ENCODE peak calls at places on chromosome 5, in six cellular contexts. One of them, this sample, is unnamed.
A peak's percentile ranks its signal among the peaks of the same experiment; 100 is the strongest.

GRCh38 chr5:163506726-163507125 is 1.3 kb downstream of the MAT2B start:
- DNase-seq in uterus: no peak
- DNase-seq in PC-3: peak; percentile 39
- DNase-seq in skeletal muscle cell: no peak
- DNase-seq in left lung: no peak
- DNase-seq in AG10803: peak; percentile 50
- DNase-seq in this sample: no peak

GRCh38 chr5:36417668-36418067 is 116.0 kb upstream of the RANBP3L start:
- DNase-seq in uterus: no peak
- DNase-seq in PC-3: peak; percentile 43
- DNase-seq in skeletal muscle cell: no peak
- DNase-seq in left lung: no peak
- DNase-seq in AG10803: no peak
- DNase-seq in this sample: no peak

GRCh38 chr5:170623576-170624181 is 119.9 kb downstream of the KCNIP1 start:
- DNase-seq in uterus: no peak
- DNase-seq in PC-3: peak; percentile 64
- DNase-seq in skeletal muscle cell: peak; percentile 31
- DNase-seq in left lung: no peak
- DNase-seq in AG10803: peak; percentile 61
- DNase-seq in this sample: peak; percentile 5

GRCh38 chr5:103582364-103582763 is 19.8 kb upstream of the NUDT12 start:
- DNase-seq in uterus: no peak
- DNase-seq in PC-3: peak; percentile 73
- DNase-seq in skeletal muscle cell: no peak
- DNase-seq in left lung: no peak
- DNase-seq in AG10803: peak; percentile 43
- DNase-seq in this sample: no peak

GRCh38 chr5:117161718-117162386 is 587.2 kb upstream of the SEMA6A start:
- DNase-seq in uterus: no peak
- DNase-seq in PC-3: no peak
- DNase-seq in skeletal muscle cell: peak; percentile 11
- DNase-seq in left lung: no peak
- DNase-seq in AG10803: no peak
- DNase-seq in this sample: no peak

GRCh38 chr5:169873642-169874041 is 106.7 kb downstream of the INSYN2B start:
- DNase-seq in uterus: peak; percentile 55
- DNase-seq in PC-3: no peak
- DNase-seq in skeletal muscle cell: peak; percentile 77
- DNase-seq in left lung: no peak
- DNase-seq in AG10803: peak; percentile 79
- DNase-seq in this sample: no peak

GRCh38 chr5:133730346-133730745 is 118.0 kb upstream of the FSTL4 start:
- DNase-seq in uterus: no peak
- DNase-seq in PC-3: no peak
- DNase-seq in skeletal muscle cell: no peak
- DNase-seq in left lung: no peak
- DNase-seq in AG10803: no peak
- DNase-seq in this sample: no peak

GRCh38 chr5:138989720-138990119 is 114.6 kb upstream of the LRRTM2 start:
- DNase-seq in uterus: no peak
- DNase-seq in PC-3: peak; percentile 1
- DNase-seq in skeletal muscle cell: no peak
- DNase-seq in left lung: no peak
- DNase-seq in AG10803: peak; percentile 68
- DNase-seq in this sample: no peak

GRCh38 chr5:63398346-63398745 is 563.9 kb downstream of the HTR1A start:
- DNase-seq in uterus: no peak
- DNase-seq in PC-3: peak; percentile 60
- DNase-seq in skeletal muscle cell: no peak
- DNase-seq in left lung: no peak
- DNase-seq in AG10803: no peak
- DNase-seq in this sample: no peak

GRCh38 chr5:153883829-153884228 is 154.9 kb downstream of the FAM114A2 start:
- DNase-seq in uterus: no peak
- DNase-seq in PC-3: no peak
- DNase-seq in skeletal muscle cell: peak; percentile 73
- DNase-seq in left lung: no peak
- DNase-seq in AG10803: peak; percentile 53
- DNase-seq in this sample: peak; percentile 57

GRCh38 chr5:179408646-179409045 is 63.4 kb upstream of the ADAMTS2 start:
- DNase-seq in uterus: no peak
- DNase-seq in PC-3: no peak
- DNase-seq in skeletal muscle cell: no peak
- DNase-seq in left lung: no peak
- DNase-seq in AG10803: no peak
- DNase-seq in this sample: no peak

GRCh38 chr5:174376726-174377373 is 331.3 kb downstream of the NSG2 start:
- DNase-seq in uterus: no peak
- DNase-seq in PC-3: no peak
- DNase-seq in skeletal muscle cell: no peak
- DNase-seq in left lung: no peak
- DNase-seq in AG10803: no peak
- DNase-seq in this sample: no peak

GRCh38 chr5:150131461-150131860 is 24.2 kb downstream of the PDGFRB start:
- DNase-seq in uterus: no peak
- DNase-seq in PC-3: no peak
- DNase-seq in skeletal muscle cell: no peak
- DNase-seq in left lung: peak; percentile 2
- DNase-seq in AG10803: peak; percentile 57
- DNase-seq in this sample: no peak

GRCh38 chr5:170469414-170469813 is 34.4 kb upstream of the KCNIP1 start:
- DNase-seq in uterus: no peak
- DNase-seq in PC-3: no peak
- DNase-seq in skeletal muscle cell: no peak
- DNase-seq in left lung: no peak
- DNase-seq in AG10803: no peak
- DNase-seq in this sample: no peak

GRCh38 chr5:176389114-176389768 is 690 bp downstream of the HIGD2A start:
- DNase-seq in uterus: no peak
- DNase-seq in PC-3: peak; percentile 36
- DNase-seq in skeletal muscle cell: no peak
- DNase-seq in left lung: peak; percentile 97
- DNase-seq in AG10803: no peak
- DNase-seq in this sample: no peak

GRCh38 chr5:172123269-172123692 is 64.7 kb downstream of the STK10 start:
- DNase-seq in uterus: no peak
- DNase-seq in PC-3: peak; percentile 57
- DNase-seq in skeletal muscle cell: no peak
- DNase-seq in left lung: no peak
- DNase-seq in AG10803: peak; percentile 94
- DNase-seq in this sample: no peak

GRCh38 chr5:91266184-91266705 is 116.9 kb downstream of the ARRDC3 start:
- DNase-seq in uterus: no peak
- DNase-seq in PC-3: peak; percentile 61
- DNase-seq in skeletal muscle cell: no peak
- DNase-seq in left lung: no peak
- DNase-seq in AG10803: peak; percentile 47
- DNase-seq in this sample: no peak

GRCh38 chr5:163453705-163454104 is 6.2 kb downstream of the NUDCD2 start:
- DNase-seq in uterus: no peak
- DNase-seq in PC-3: no peak
- DNase-seq in skeletal muscle cell: no peak
- DNase-seq in left lung: no peak
- DNase-seq in AG10803: peak; percentile 51
- DNase-seq in this sample: no peak

GRCh38 chr5:138490648-138491283 is 25.5 kb downstream of the EGR1 start:
- DNase-seq in uterus: no peak
- DNase-seq in PC-3: no peak
- DNase-seq in skeletal muscle cell: no peak
- DNase-seq in left lung: no peak
- DNase-seq in AG10803: no peak
- DNase-seq in this sample: no peak

GRCh38 chr5:67960939-67961338 is 254.6 kb upstream of the PIK3R1 start:
- DNase-seq in uterus: no peak
- DNase-seq in PC-3: no peak
- DNase-seq in skeletal muscle cell: no peak
- DNase-seq in left lung: no peak
- DNase-seq in AG10803: no peak
- DNase-seq in this sample: no peak

GRCh38 chr5:68192679-68193060 is 22.9 kb upstream of the PIK3R1 start:
- DNase-seq in uterus: no peak
- DNase-seq in PC-3: no peak
- DNase-seq in skeletal muscle cell: no peak
- DNase-seq in left lung: no peak
- DNase-seq in AG10803: no peak
- DNase-seq in this sample: no peak

GRCh38 chr5:150065346-150065745 is 21.0 kb downstream of the CSF1R start:
- DNase-seq in uterus: no peak
- DNase-seq in PC-3: no peak
- DNase-seq in skeletal muscle cell: no peak
- DNase-seq in left lung: peak; percentile 79
- DNase-seq in AG10803: peak; percentile 44
- DNase-seq in this sample: no peak

GRCh38 chr5:172559004-172559932 is 81.8 kb upstream of the NEURL1B start:
- DNase-seq in uterus: peak; percentile 86
- DNase-seq in PC-3: peak; percentile 80
- DNase-seq in skeletal muscle cell: peak; percentile 87
- DNase-seq in left lung: no peak
- DNase-seq in AG10803: peak; percentile 66
- DNase-seq in this sample: peak; percentile 28

GRCh38 chr5:150339841-150340240 is 17.7 kb upstream of the TCOF1 start:
- DNase-seq in uterus: no peak
- DNase-seq in PC-3: no peak
- DNase-seq in skeletal muscle cell: no peak
- DNase-seq in left lung: no peak
- DNase-seq in AG10803: no peak
- DNase-seq in this sample: no peak

GRCh38 chr5:37811866-37812265 is 28.0 kb downstream of the GDNF start:
- DNase-seq in uterus: no peak
- DNase-seq in PC-3: no peak
- DNase-seq in skeletal muscle cell: no peak
- DNase-seq in left lung: no peak
- DNase-seq in AG10803: peak; percentile 34
- DNase-seq in this sample: no peak

DNA sequence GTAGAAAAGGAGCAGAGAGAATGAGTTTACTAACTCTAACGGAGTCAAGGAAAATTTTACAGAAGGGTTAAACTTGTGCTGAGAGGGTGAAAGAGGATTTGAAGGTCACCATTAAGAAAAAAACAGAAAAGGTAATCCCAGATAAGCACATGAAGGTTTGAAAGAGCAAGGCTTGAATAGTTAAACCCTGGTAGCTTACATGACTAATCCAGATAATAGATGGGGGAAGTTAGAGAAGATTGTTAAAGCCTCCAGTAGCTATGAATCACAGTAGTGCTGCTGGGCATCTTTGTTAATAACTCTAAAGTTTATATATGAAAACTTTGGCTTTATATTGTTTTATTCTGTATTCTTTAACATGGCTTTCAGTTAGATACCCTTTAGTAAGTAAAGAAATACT is 354.5 kb upstream of the FTMT start:
- DNase-seq in uterus: no peak
- DNase-seq in PC-3: peak; percentile 23
- DNase-seq in skeletal muscle cell: no peak
- DNase-seq in left lung: no peak
- DNase-seq in AG10803: no peak
- DNase-seq in this sample: no peak
- H3K4me3 ChIP-seq in uterus: no peak overlapping the region
- H3K4me3 ChIP-seq in PC-3: no peak overlapping the region
- H3K4me3 ChIP-seq in skeletal muscle cell: no peak overlapping the region
- H3K4me3 ChIP-seq in left lung: no peak overlapping the region
- H3K4me3 ChIP-seq in AG10803: no peak overlapping the region
- H3K4me3 ChIP-seq in this sample: no peak overlapping the region

GRCh38 chr5:42887094-42887493 is 75.4 kb upstream of the SELENOP start:
- DNase-seq in uterus: no peak
- DNase-seq in PC-3: peak; percentile 92
- DNase-seq in skeletal muscle cell: no peak
- DNase-seq in left lung: no peak
- DNase-seq in AG10803: no peak
- DNase-seq in this sample: no peak
- H3K4me3 ChIP-seq in uterus: no peak overlapping the region
- H3K4me3 ChIP-seq in PC-3: no peak overlapping the region
- H3K4me3 ChIP-seq in skeletal muscle cell: no peak overlapping the region
- H3K4me3 ChIP-seq in left lung: no peak overlapping the region
- H3K4me3 ChIP-seq in AG10803: no peak overlapping the region
- H3K4me3 ChIP-seq in this sample: no peak overlapping the region

GRCh38 chr5:41875121-41875520 is 4.9 kb upstream of the OXCT1 start:
- DNase-seq in uterus: no peak
- DNase-seq in PC-3: no peak
- DNase-seq in skeletal muscle cell: no peak
- DNase-seq in left lung: no peak
- DNase-seq in AG10803: no peak
- DNase-seq in this sample: no peak

GRCh38 chr5:41877408-41877807 is 7.2 kb upstream of the OXCT1 start:
- DNase-seq in uterus: no peak
- DNase-seq in PC-3: no peak
- DNase-seq in skeletal muscle cell: no peak
- DNase-seq in left lung: no peak
- DNase-seq in AG10803: no peak
- DNase-seq in this sample: no peak

GRCh38 chr5:41876678-41877077 is 6.5 kb upstream of the OXCT1 start:
- DNase-seq in uterus: no peak
- DNase-seq in PC-3: peak; percentile 36
- DNase-seq in skeletal muscle cell: no peak
- DNase-seq in left lung: no peak
- DNase-seq in AG10803: no peak
- DNase-seq in this sample: no peak

GRCh38 chr5:41878173-41878572 is 7.9 kb upstream of the OXCT1 start:
- DNase-seq in uterus: no peak
- DNase-seq in PC-3: no peak
- DNase-seq in skeletal muscle cell: no peak
- DNase-seq in left lung: no peak
- DNase-seq in AG10803: no peak
- DNase-seq in this sample: no peak

DNA sequence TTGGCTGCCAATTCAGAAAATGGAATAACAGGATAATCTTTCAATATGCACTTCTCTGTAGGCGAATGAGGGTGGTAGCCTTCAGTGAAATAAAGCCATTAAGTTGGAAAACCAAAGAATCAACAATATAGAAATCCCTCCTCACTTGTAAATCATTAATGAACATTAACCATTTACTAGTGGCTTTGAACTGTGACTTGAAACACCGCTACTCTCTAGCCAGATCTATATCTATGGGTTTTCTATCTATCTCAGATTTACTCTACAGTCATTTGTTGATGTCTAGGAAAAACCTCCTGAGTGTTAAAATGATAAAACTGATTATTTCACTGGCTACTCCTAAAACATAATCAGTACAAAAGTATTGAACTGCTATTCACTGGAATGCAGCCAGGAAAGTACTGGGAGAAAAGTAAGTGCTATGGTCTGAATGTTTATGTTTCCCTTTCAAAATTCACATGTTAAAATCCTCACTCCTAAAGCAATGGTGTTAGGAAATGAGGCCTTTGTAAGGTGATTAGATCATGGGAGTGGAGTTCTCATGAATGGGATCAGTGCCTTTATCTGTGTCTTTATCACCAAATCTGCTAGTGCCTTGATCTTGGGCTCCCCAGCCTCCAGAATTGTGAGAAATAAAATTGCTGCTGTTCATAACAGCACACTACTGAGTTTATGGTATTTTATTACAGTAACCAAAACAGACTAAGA is 8.5 kb upstream of the OXCT1 start:
- DNase-seq in uterus: no peak
- DNase-seq in PC-3: no peak
- DNase-seq in skeletal muscle cell: no peak
- DNase-seq in left lung: no peak
- DNase-seq in AG10803: no peak
- DNase-seq in this sample: no peak
- H3K4me3 ChIP-seq in uterus: no peak overlapping the region
- H3K4me3 ChIP-seq in PC-3: no peak overlapping the region
- H3K4me3 ChIP-seq in skeletal muscle cell: no peak overlapping the region
- H3K4me3 ChIP-seq in left lung: no peak overlapping the region
- H3K4me3 ChIP-seq in AG10803: no peak overlapping the region
- H3K4me3 ChIP-seq in this sample: no peak overlapping the region

GRCh38 chr5:132203464-132203818 is 24.2 kb downstream of the P4HA2 start:
- DNase-seq in uterus: no peak
- DNase-seq in PC-3: no peak
- DNase-seq in skeletal muscle cell: no peak
- DNase-seq in left lung: no peak
- DNase-seq in AG10803: peak; percentile 47
- DNase-seq in this sample: no peak
- H3K4me3 ChIP-seq in uterus: no peak overlapping the region
- H3K4me3 ChIP-seq in PC-3: no peak overlapping the region
- H3K4me3 ChIP-seq in skeletal muscle cell: no peak overlapping the region
- H3K4me3 ChIP-seq in left lung: no peak overlapping the region
- H3K4me3 ChIP-seq in AG10803: no peak overlapping the region
- H3K4me3 ChIP-seq in this sample: no peak overlapping the region

This sample was measured in AG04449.